ENCODE peak calls at places on chromosomes 12 and 14, in six cellular contexts. X is mesendoderm, F is IMR-90, Z is H1, I is mesenchymal stem cell, M is trophoblast cell. E is an unnamed sample.
A peak's percentile ranks its signal among the peaks of the same experiment; 100 is the strongest.

GRCh38 chr12:11981174-11981733 is 89.5 kb upstream of the BCL2L14 start:
- DNase-seq in X (no peak), F (no peak), Z (no peak), I (no peak), M (peak; percentile 20), E (no peak)

GRCh38 chr14:72513994-72514659 is 379.8 kb downstream of the DPF3 start:
- DNase-seq in X (peak; percentile 46), F (peak; percentile 73), Z (peak; percentile 50), I (peak; percentile 65), M (peak; percentile 33), E (no peak)

GRCh38 chr14:100534528-100535286 is 52.5 kb downstream of the BEGAIN start:
- DNase-seq in X (no peak), F (no peak), Z (no peak), I (peak; percentile 6), M (no peak), E (no peak)

GRCh38 chr12:114846771-114847170 is 162.8 kb upstream of the TBX3 start:
- DNase-seq in X (no peak), F (no peak), Z (no peak), I (no peak), M (no peak), E (no peak)

GRCh38 chr14:73607241-73607640 is 5.1 kb upstream of the ACOT6 start:
- DNase-seq in X (no peak), F (no peak), Z (no peak), I (no peak), M (no peak), E (no peak)

GRCh38 chr12:104064842-104065441 is 611 bp downstream of the HCFC2 start:
- DNase-seq in X (peak; percentile 8), F (no peak), Z (no peak), I (peak; percentile 38), M (peak; percentile 9), E (peak; percentile 24)

GRCh38 chr12:59066445-59066844 is 146.1 kb upstream of the LRIG3 start:
- DNase-seq in X (no peak), F (no peak), Z (no peak), I (no peak), M (peak; percentile 16), E (no peak)

GRCh38 chr12:104788848-104789271 is 169.2 kb downstream of the SLC41A2 start:
- DNase-seq in X (peak; percentile 90), F (no peak), Z (peak; percentile 69), I (no peak), M (no peak), E (peak; percentile 23)

GRCh38 chr12:130799051-130799450 is 40.0 kb downstream of the STX2 start:
- DNase-seq in X (no peak), F (peak; percentile 15), Z (no peak), I (no peak), M (no peak), E (no peak)

GRCh38 chr12:10956085-10956484 is 17.0 kb upstream of the TAS2R14 start:
- DNase-seq in X (no peak), F (no peak), Z (no peak), I (no peak), M (no peak), E (no peak)

GRCh38 chr12:43937947-43938346 is 102.1 kb downstream of the TMEM117 start:
- DNase-seq in X (peak; percentile 33), F (peak; percentile 25), Z (no peak), I (no peak), M (peak; percentile 10), E (no peak)

GRCh38 chr12:34605955-34606748 is 583.9 kb downstream of the ALG10 start:
- DNase-seq in X (no peak), F (no peak), Z (no peak), I (no peak), M (no peak), E (no peak)

GRCh38 chr12:127729381-127729780 is 537.6 kb upstream of the TMEM132C start:
- DNase-seq in X (no peak), F (no peak), Z (no peak), I (no peak), M (no peak), E (no peak)

GRCh38 chr12:2291182-2291832 is 238.5 kb downstream of the CACNA1C start:
- DNase-seq in X (peak; percentile 79), F (no peak), Z (peak; percentile 79), I (peak; percentile 38), M (peak; percentile 90), E (peak; percentile 36)

GRCh38 chr12:120490833-120491512 is 4.9 kb upstream of the DYNLL1 start:
- DNase-seq in X (no peak), F (no peak), Z (no peak), I (no peak), M (no peak), E (no peak)

GRCh38 chr14:61184117-61184516 is 97.0 kb downstream of the TMEM30B start:
- DNase-seq in X (no peak), F (peak; percentile 92), Z (no peak), I (peak; percentile 75), M (no peak), E (no peak)

GRCh38 chr12:122182887-122183587 is at the start of gene LRRC43:
- DNase-seq in X (peak; percentile 55), F (no peak), Z (peak; percentile 86), I (peak; percentile 44), M (peak; percentile 95), E (peak; percentile 51)

GRCh38 chr12:122185494-122186082 is 2.7 kb downstream of the LRRC43 start:
- DNase-seq in X (no peak), F (no peak), Z (no peak), I (no peak), M (no peak), E (no peak)

GRCh38 chr12:122185079-122185478 is 2.2 kb downstream of the LRRC43 start:
- DNase-seq in X (no peak), F (no peak), Z (no peak), I (no peak), M (no peak), E (no peak)

GRCh38 chr12:122184522-122184921 is 1.6 kb downstream of the LRRC43 start:
- DNase-seq in X (no peak), F (no peak), Z (no peak), I (no peak), M (no peak), E (no peak)

DNA sequence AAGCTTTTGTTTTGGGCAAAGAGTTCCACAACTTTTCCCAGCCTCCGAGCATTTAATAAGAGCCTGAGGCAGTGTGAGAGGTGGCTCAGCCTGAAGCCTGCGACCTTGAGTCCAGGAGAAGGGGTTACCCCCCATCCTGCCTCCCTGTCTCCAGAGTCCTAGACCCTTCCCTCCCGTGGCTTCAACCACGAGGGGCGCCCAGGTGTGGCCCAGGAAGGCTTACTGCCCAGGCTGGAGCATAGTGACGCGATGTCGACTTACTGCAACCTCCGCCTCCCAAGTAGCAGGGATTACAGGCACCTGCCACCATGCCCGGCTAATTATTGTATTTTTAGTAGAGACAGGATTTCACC is 641 bp downstream of the LRRC43 start:
- DNase-seq in X (no peak), F (no peak), Z (no peak), I (no peak), M (no peak), E (no peak)
- H3K4me3 ChIP-seq in X (no peak overlapping the region), F (no peak overlapping the region), Z (peak overlapping the region; percentile 67), I (no peak overlapping the region), M (no peak overlapping the region), E (peak overlapping the region; percentile 45)

DNA sequence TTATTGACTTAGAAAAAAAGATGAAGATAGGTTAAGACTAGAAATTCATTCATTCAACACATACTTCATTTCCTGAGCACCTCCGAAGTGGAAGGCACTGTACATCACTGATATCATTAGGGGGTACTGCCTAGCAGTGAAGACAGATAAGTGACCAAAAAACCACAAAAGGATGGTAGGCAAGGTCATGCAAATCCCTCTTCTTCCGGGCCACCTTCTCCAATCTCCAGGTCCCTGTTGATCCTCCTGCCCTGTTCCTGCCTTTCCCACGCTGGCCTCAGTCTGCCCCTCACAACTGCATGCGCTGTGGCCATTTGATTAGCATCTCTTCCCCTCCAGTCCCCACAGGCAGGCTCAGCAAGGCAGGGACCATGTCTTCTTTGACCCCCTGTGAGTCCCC is 60.8 kb downstream of the SETD3 start:
- DNase-seq in X (no peak), F (no peak), Z (no peak), I (no peak), M (no peak), E (no peak)
- H3K18ac ChIP-seq in X (no peak overlapping the region), F (no peak overlapping the region), Z (no peak overlapping the region), I (no peak overlapping the region), M (peak overlapping the region; percentile 95), E (no peak overlapping the region)

GRCh38 chr14:95033851-95034622 is 123.3 kb downstream of the DICER1 start:
- DNase-seq in X (no peak), F (no peak), Z (peak; percentile 19), I (no peak), M (no peak), E (no peak)
- H3K4me3 ChIP-seq in X (no peak overlapping the region), F (no peak overlapping the region), Z (no peak overlapping the region), I (no peak overlapping the region), M (no peak overlapping the region), E (no peak overlapping the region)

DNA sequence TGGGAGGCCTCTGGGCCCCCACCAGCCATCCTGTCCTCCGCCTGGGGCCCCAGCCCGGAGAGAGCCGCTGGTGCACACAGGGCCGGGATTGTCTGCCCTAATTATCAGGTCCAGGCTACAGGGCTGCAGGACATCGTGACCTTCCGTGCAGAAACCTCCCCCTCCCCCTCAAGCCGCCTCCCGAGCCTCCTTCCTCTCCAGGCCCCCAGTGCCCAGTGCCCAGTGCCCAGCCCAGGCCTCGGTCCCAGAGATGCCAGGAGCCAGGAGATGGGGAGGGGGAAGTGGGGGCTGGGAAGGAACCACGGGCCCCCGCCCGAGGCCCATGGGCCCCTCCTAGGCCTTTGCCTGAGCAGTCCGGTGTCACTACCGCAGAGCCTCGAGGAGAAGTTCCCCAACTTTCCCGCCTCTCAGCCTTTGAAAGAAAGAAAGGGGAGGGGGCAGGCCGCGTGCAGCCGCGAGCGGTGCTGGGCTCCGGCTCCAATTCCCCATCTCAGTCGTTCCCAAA is 612 bp upstream of the GAPDH start:
- DNase-seq in X (peak; percentile 97), F (peak; percentile 84), Z (peak; percentile 90), I (no peak), M (peak; percentile 69), E (peak; percentile 92)
- H3K18ac ChIP-seq in X (peak overlapping the region; percentile 84), F (peak overlapping the region; percentile 95), Z (peak overlapping the region; percentile 97), I (peak overlapping the region; percentile 83), M (peak overlapping the region; percentile 44), E (peak overlapping the region; percentile 99)

DNA sequence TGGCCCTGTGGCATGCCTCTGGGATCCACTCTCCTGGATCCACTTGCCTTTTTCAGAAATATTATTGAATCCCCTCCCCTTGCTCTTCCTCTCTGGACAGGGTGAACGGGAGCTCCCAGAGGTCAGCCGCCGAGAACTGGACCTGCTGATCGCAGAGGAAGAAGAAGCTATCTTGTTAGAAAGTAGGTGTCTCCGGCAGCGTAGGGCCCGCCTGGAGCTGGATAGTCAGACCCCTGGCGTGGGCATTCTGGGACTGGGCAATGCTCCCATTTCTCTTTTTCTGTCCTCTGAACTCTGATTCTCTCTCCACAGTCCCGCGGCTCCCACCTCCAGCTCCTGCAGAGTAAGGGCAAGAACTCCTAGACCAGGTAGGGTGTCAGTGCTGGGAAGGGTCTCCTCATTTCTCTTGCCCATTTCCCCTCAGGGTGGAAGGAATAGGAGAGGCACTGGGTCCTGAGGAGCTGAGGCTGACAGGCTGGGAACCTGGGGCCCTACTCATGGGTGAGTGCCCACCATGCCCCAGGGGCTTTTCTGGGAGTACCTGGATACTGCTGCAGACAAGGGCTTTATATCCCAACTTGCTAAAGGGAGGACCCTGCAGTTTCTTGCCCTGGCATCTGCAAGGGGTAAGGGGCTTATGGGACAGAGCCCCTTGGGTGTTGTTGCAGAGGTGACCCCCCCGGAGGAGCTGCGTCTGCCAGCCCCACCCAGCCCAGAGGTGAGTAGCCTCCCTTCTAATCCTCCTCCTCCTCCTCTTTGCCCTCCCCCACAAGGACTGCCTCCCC is 5.4 kb downstream of the REC8 start:
- DNase-seq in X (no peak), F (no peak), Z (no peak), I (no peak), M (no peak), E (no peak)
- H3K4me3 ChIP-seq in X (no peak overlapping the region), F (no peak overlapping the region), Z (no peak overlapping the region), I (no peak overlapping the region), M (no peak overlapping the region), E (no peak overlapping the region)

GRCh38 chr12:3580071-3580749 is 89.2 kb downstream of the PRMT8 start:
- DNase-seq in X (no peak), F (no peak), Z (no peak), I (no peak), M (no peak), E (no peak)
- H3K18ac ChIP-seq in X (no peak overlapping the region), F (no peak overlapping the region), Z (no peak overlapping the region), I (no peak overlapping the region), M (no peak overlapping the region), E (no peak overlapping the region)